ENCODE peak calls at places on chromosomes 4 and X, in six cellular contexts. D, A, N, Z, W and V are unnamed samples.

GRCh38 chr4:128390475-128390996 is 102.9 kb upstream of the PGRMC2 start:
- DNase-seq in D (no peak), A (no peak), N (no peak), Z (no peak), W (no peak), V (no peak)

GRCh38 chr4:26787461-26788340 is 72.9 kb upstream of the STIM2 start:
- DNase-seq in D (peak), A (peak), N (peak), Z (no peak), W (peak), V (no peak)

GRCh38 chr4:74311696-74312313 is 3.5 kb downstream of the EPGN start:
- DNase-seq in D (peak), A (no peak), N (no peak), Z (peak), W (peak), V (peak)

GRCh38 chr4:88828846-88829245 is 131.2 kb upstream of the NAP1L5 start:
- DNase-seq in D (no peak), A (no peak), N (no peak), Z (no peak), W (no peak), V (no peak)

GRCh38 chr4:82713856-82714255 is 84.7 kb downstream of the SCD5 start:
- DNase-seq in D (no peak), A (no peak), N (no peak), Z (no peak), W (no peak), V (no peak)

GRCh38 chr4:56728512-56728911 is 47.4 kb upstream of the HOPX start:
- DNase-seq in D (no peak), A (no peak), N (no peak), Z (no peak), W (no peak), V (peak)

GRCh38 chr4:23788460-23788859 is 101.4 kb downstream of the PPARGC1A start:
- DNase-seq in D (peak), A (no peak), N (no peak), Z (no peak), W (no peak), V (no peak)

GRCh38 chr4:110508827-110509446 is 33.0 kb downstream of the ENPEP start:
- DNase-seq in D (no peak), A (no peak), N (no peak), Z (peak), W (no peak), V (peak)

GRCh38 chr4:186727977-186728519 is 4.4 kb upstream of the FAT1 start:
- DNase-seq in D (peak), A (no peak), N (no peak), Z (no peak), W (peak), V (no peak)

GRCh38 chr4:87179751-87180150 is 40.7 kb downstream of the KLHL8 start:
- DNase-seq in D (no peak), A (no peak), N (no peak), Z (no peak), W (no peak), V (no peak)

GRCh38 chr4:143587703-143588102 is 74.2 kb downstream of the SMARCA5 start:
- DNase-seq in D (no peak), A (no peak), N (no peak), Z (no peak), W (peak), V (peak)

GRCh38 chr4:189202182-189202868 is 738.3 kb upstream of the FRG1 start:
- DNase-seq in D (peak), A (peak), N (peak), Z (peak), W (peak), V (peak)

GRCh38 chr4:152408514-152409327 is 127.2 kb downstream of the FBXW7 start:
- DNase-seq in D (peak), A (no peak), N (peak), Z (peak), W (peak), V (no peak)

GRCh38 chr4:90127706-90128345 is 632 bp downstream of the CCSER1 start:
- DNase-seq in D (no peak), A (no peak), N (no peak), Z (peak), W (no peak), V (no peak)

GRCh38 chrX:47854474-47854873 is 17.8 kb downstream of the ZNF81 start:
- DNase-seq in D (no peak), A (peak), N (no peak), Z (peak), W (no peak), V (peak)

GRCh38 chr4:105453550-105454201 is 20.2 kb downstream of the PPA2 start:
- DNase-seq in D (no peak), A (no peak), N (no peak), Z (no peak), W (no peak), V (no peak)

GRCh38 chr4:108116423-108117168 is 52.1 kb downstream of the LEF1 start:
- DNase-seq in D (no peak), A (no peak), N (no peak), Z (no peak), W (no peak), V (no peak)

GRCh38 chrX:149540621-149541520 is at the start of gene EOLA1:
- DNase-seq in D (peak), A (no peak), N (no peak), Z (peak), W (peak), V (peak)

GRCh38 chrX:48578661-48579128 is 4.4 kb downstream of the RBM3 start:
- DNase-seq in D (no peak), A (no peak), N (no peak), Z (no peak), W (no peak), V (no peak)

GRCh38 chrX:135973548-135974278 is at the start of gene MMGT1:
- DNase-seq in D (peak), A (peak), N (peak), Z (peak), W (peak), V (peak)

GRCh38 chr4:100982345-100982744 is 365.0 kb downstream of the PPP3CA start:
- DNase-seq in D (no peak), A (no peak), N (no peak), Z (no peak), W (no peak), V (no peak)

GRCh38 chr4:39614487-39615162 is 24.0 kb downstream of the SMIM14 start:
- DNase-seq in D (no peak), A (no peak), N (no peak), Z (no peak), W (no peak), V (no peak)

GRCh38 chr4:168605411-168605810 is 108.6 kb downstream of the PALLD start:
- DNase-seq in D (no peak), A (no peak), N (no peak), Z (no peak), W (no peak), V (no peak)

GRCh38 chrX:46683023-46683422 is 75.9 kb downstream of the SLC9A7 start:
- DNase-seq in D (peak), A (no peak), N (no peak), Z (no peak), W (no peak), V (no peak)

GRCh38 chr4:128524311-128524710 is 236.7 kb upstream of the PGRMC2 start:
- DNase-seq in D (no peak), A (no peak), N (no peak), Z (no peak), W (peak), V (peak)

GRCh38 chrX:41515376-41515775 is 68.2 kb downstream of the NYX start:
- DNase-seq in D (no peak), A (no peak), N (no peak), Z (no peak), W (no peak), V (no peak)

GRCh38 chrX:3697701-3698279 is 15.7 kb downstream of the PRKX start:
- DNase-seq in D (no peak), A (no peak), N (no peak), Z (no peak), W (no peak), V (no peak)

GRCh38 chr4:1711055-1711905 is 839 bp downstream of the SLBP start:
- DNase-seq in D (no peak), A (no peak), N (peak), Z (no peak), W (no peak), V (peak)

GRCh38 chr4:97367878-97368277 is 775.4 kb downstream of the STPG2 start:
- DNase-seq in D (no peak), A (no peak), N (no peak), Z (no peak), W (peak), V (peak)

GRCh38 chr4:33025236-33025635 is 2305.1 kb downstream of the PCDH7 start:
- DNase-seq in D (no peak), A (no peak), N (no peak), Z (no peak), W (no peak), V (no peak)

GRCh38 chr4:20687894-20688293 is 12.4 kb upstream of the PACRGL start:
- DNase-seq in D (no peak), A (no peak), N (no peak), Z (no peak), W (no peak), V (no peak)

GRCh38 chrX:47191331-47191730 is 2.3 kb upstream of the UBA1 start:
- DNase-seq in D (no peak), A (peak), N (no peak), Z (no peak), W (peak), V (no peak)

GRCh38 chrX:85928606-85929005 is 118.8 kb downstream of the CHM start:
- DNase-seq in D (no peak), A (no peak), N (no peak), Z (no peak), W (no peak), V (no peak)

GRCh38 chr4:80646061-80646460 is 310.5 kb downstream of the CFAP299 start:
- DNase-seq in D (peak), A (no peak), N (no peak), Z (no peak), W (no peak), V (no peak)

GRCh38 chr4:163654621-163655020 is 160.1 kb downstream of the TMA16 start:
- DNase-seq in D (no peak), A (no peak), N (no peak), Z (no peak), W (no peak), V (no peak)

GRCh38 chr4:5882947-5883346 is 9.9 kb downstream of the CRMP1 start:
- DNase-seq in D (no peak), A (no peak), N (no peak), Z (no peak), W (no peak), V (no peak)

GRCh38 chr4:16124232-16124631 is 40.4 kb upstream of the PROM1 start:
- DNase-seq in D (no peak), A (no peak), N (no peak), Z (no peak), W (no peak), V (no peak)

GRCh38 chrX:31200430-31200829 is 128.6 kb upstream of the FTHL17 start:
- DNase-seq in D (no peak), A (no peak), N (no peak), Z (no peak), W (no peak), V (no peak)

GRCh38 chrX:31201503-31201902 is 129.7 kb upstream of the FTHL17 start:
- DNase-seq in D (no peak), A (no peak), N (no peak), Z (no peak), W (no peak), V (no peak)

GRCh38 chrX:31199770-31200114 is 127.9 kb upstream of the FTHL17 start:
- DNase-seq in D (peak), A (no peak), N (no peak), Z (no peak), W (no peak), V (no peak)

GRCh38 chrX:31199051-31199769 is 127.4 kb upstream of the FTHL17 start:
- DNase-seq in D (no peak), A (no peak), N (no peak), Z (no peak), W (no peak), V (no peak)
- TF ChIP-seq JUND in D (no peak), A (no peak), N (no peak), Z (no peak), W (no peak), V (no peak)

DNA sequence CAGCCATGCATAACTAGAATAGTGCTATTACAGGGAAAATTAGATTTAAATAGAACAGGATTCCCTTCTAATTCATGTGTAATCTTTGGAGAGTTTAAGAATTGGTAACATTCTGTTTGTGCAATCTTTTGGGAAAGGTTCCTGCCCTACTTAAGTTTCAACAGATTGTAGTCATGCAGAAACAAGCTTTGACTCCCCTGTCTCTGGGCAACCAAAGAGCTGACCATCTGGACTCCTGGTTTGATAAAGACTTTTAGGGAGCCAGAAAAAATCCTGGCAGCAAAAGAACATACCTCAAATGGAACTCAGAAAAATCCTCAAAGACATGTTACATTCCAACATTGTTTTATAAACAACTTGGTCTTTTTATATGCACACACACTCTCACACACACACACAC is 191.1 kb upstream of the NEIL3 start:
- DNase-seq in D (no peak), A (no peak), N (no peak), Z (peak), W (no peak), V (no peak)
- TF ChIP-seq JUND in D (no peak), A (no peak), N (no peak), Z (peak), W (no peak), V (no peak)

GRCh38 chr4:70269674-70270073 is 27.3 kb downstream of the CSN3 start:
- DNase-seq in D (peak), A (no peak), N (no peak), Z (peak), W (peak), V (peak)
- TF ChIP-seq JUND in D (no peak), A (no peak), N (no peak), Z (no peak), W (no peak), V (no peak)

DNA sequence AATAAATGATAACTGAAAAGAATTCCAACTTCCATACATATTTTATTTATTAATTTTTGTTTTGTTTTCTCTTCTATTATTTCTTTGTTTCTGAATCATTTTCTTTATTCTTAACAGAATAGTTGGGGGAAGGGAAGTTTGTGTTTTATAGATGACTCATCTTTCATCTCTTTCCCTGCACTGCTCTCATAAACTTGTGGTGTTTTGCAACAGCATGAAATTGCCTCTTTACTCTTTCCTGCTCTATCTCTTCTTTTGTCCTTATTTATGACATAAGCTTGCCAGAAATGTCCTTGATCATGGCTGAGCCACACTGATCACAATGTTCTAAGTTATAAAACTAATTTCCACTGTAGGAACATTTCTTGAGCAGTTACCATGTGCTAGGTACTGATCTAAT is 22.3 kb downstream of the QRFPR start:
- DNase-seq in D (no peak), A (no peak), N (no peak), Z (no peak), W (peak), V (no peak)
- TF ChIP-seq JUND in D (no peak), A (no peak), N (no peak), Z (no peak), W (peak), V (no peak)

GRCh38 chrX:110341189-110342035 is 17.2 kb upstream of the RTL9 start:
- DNase-seq in D (no peak), A (no peak), N (no peak), Z (no peak), W (peak), V (no peak)
- TF ChIP-seq JUND in D (no peak), A (no peak), N (peak), Z (peak), W (no peak), V (no peak)